ENCODE peak calls at places on chromosome 1, in seven cellular contexts. N, P, A, V, E, X and H are unnamed samples.

GRCh38 chr1:77010937-77011336 is 143.7 kb downstream of the ST6GALNAC5 start:
- DNase-seq in N (no peak), P (no peak), A (no peak), V (no peak), E (no peak), X (no peak), H (no peak)

GRCh38 chr1:197234581-197234980 is 33.5 kb upstream of the CRB1 start:
- DNase-seq in N (no peak), P (no peak), A (no peak), V (no peak), E (no peak), X (no peak), H (no peak)

GRCh38 chr1:89538361-89538760 is 13.7 kb downstream of the LRRC8B start:
- DNase-seq in N (no peak), P (no peak), A (no peak), V (no peak), E (no peak), X (no peak), H (no peak)

GRCh38 chr1:96998466-96998865 is 276.9 kb downstream of the PTBP2 start:
- DNase-seq in N (no peak), P (no peak), A (no peak), V (no peak), E (no peak), X (no peak), H (no peak)

GRCh38 chr1:10948463-10948775 is 64.0 kb upstream of the TARDBP start:
- DNase-seq in N (no peak), P (no peak), A (no peak), V (no peak), E (no peak), X (no peak), H (no peak)

GRCh38 chr1:190011585-190011984 is 466.1 kb downstream of the BRINP3 start:
- DNase-seq in N (no peak), P (no peak), A (no peak), V (no peak), E (no peak), X (no peak), H (no peak)

GRCh38 chr1:228471762-228472398 is 15.3 kb upstream of the RNF187 start:
- DNase-seq in N (peak; percentile 64), P (no peak), A (no peak), V (peak; percentile 85), E (peak; percentile 61), X (no peak), H (peak; percentile 3)

GRCh38 chr1:246815693-246816270 is 91.6 kb downstream of the SCCPDH start:
- DNase-seq in N (no peak), P (no peak), A (no peak), V (no peak), E (no peak), X (no peak), H (no peak)

GRCh38 chr1:76576876-76577817 is 290.1 kb upstream of the ST6GALNAC5 start:
- DNase-seq in N (no peak), P (no peak), A (no peak), V (no peak), E (no peak), X (no peak), H (peak; percentile 98)

GRCh38 chr1:45348609-45348965 is 8.3 kb upstream of the MUTYH start:
- DNase-seq in N (no peak), P (no peak), A (no peak), V (peak; percentile 41), E (no peak), X (no peak), H (no peak)

GRCh38 chr1:171188388-171189266 is 3.5 kb downstream of the FMO2 start:
- DNase-seq in N (peak; percentile 45), P (peak; percentile 58), A (peak; percentile 2), V (peak; percentile 84), E (peak; percentile 59), X (no peak), H (peak; percentile 43)

GRCh38 chr1:200731654-200732332 is 6.9 kb upstream of the CAMSAP2 start:
- DNase-seq in N (no peak), P (no peak), A (no peak), V (no peak), E (no peak), X (no peak), H (no peak)

GRCh38 chr1:107782192-107782845 is 182.7 kb downstream of the VAV3 start:
- DNase-seq in N (peak; percentile 2), P (no peak), A (no peak), V (peak; percentile 78), E (no peak), X (no peak), H (peak; percentile 11)